ENCODE peak calls at places on chromosomes 7 and 10, in six cellular contexts. One of them, this sample, is unnamed.

GRCh38 chr10:112622786-112623185 is 175.8 kb downstream of the VTI1A start:
- DNase-seq in heart right ventricle: no peak
- DNase-seq in fibroblast of lung: peak; percentile 46
- DNase-seq in tibial artery: no peak
- DNase-seq in left ventricle myocardium inferior: no peak
- DNase-seq in GM23338: no peak
- DNase-seq in this sample: no peak

GRCh38 chr10:16986406-16987128 is 143.0 kb downstream of the CUBN start:
- DNase-seq in heart right ventricle: no peak
- DNase-seq in tibial artery: no peak
- DNase-seq in fibroblast of lung: peak; percentile 97
- DNase-seq in GM23338: no peak
- DNase-seq in left ventricle myocardium inferior: no peak
- DNase-seq in this sample: no peak

GRCh38 chr7:69683002-69683401 is 84.7 kb downstream of the AUTS2 start:
- DNase-seq in fibroblast of lung: no peak
- DNase-seq in heart right ventricle: no peak
- DNase-seq in GM23338: peak; percentile 34
- DNase-seq in left ventricle myocardium inferior: no peak
- DNase-seq in tibial artery: no peak
- DNase-seq in this sample: no peak

GRCh38 chr7:20596653-20597052 is 18.8 kb upstream of the ABCB5 start:
- DNase-seq in tibial artery: no peak
- DNase-seq in GM23338: no peak
- DNase-seq in fibroblast of lung: peak; percentile 94
- DNase-seq in heart right ventricle: no peak
- DNase-seq in left ventricle myocardium inferior: no peak
- DNase-seq in this sample: no peak

GRCh38 chr10:91745086-91745831 is 53.0 kb upstream of the TNKS2 start:
- DNase-seq in tibial artery: no peak
- DNase-seq in left ventricle myocardium inferior: no peak
- DNase-seq in GM23338: peak; percentile 96
- DNase-seq in fibroblast of lung: peak; percentile 21
- DNase-seq in heart right ventricle: no peak
- DNase-seq in this sample: peak; percentile 10

GRCh38 chr10:43209064-43209455 is 57.8 kb downstream of the RASGEF1A start:
- DNase-seq in fibroblast of lung: no peak
- DNase-seq in left ventricle myocardium inferior: no peak
- DNase-seq in GM23338: no peak
- DNase-seq in heart right ventricle: no peak
- DNase-seq in tibial artery: no peak
- DNase-seq in this sample: peak; percentile 6

GRCh38 chr10:86958109-86958830 is at the start of gene SNCG:
- DNase-seq in heart right ventricle: peak; percentile 69
- DNase-seq in left ventricle myocardium inferior: no peak
- DNase-seq in GM23338: no peak
- DNase-seq in fibroblast of lung: no peak
- DNase-seq in tibial artery: peak; percentile 43
- DNase-seq in this sample: no peak

GRCh38 chr7:105309235-105310156 is 79.2 kb downstream of the SRPK2 start:
- DNase-seq in left ventricle myocardium inferior: no peak
- DNase-seq in tibial artery: no peak
- DNase-seq in fibroblast of lung: no peak
- DNase-seq in heart right ventricle: no peak
- DNase-seq in GM23338: peak; percentile 48
- DNase-seq in this sample: no peak

GRCh38 chr7:159218216-159219006 is 73.7 kb upstream of the VIPR2 start:
- DNase-seq in tibial artery: no peak
- DNase-seq in fibroblast of lung: no peak
- DNase-seq in GM23338: no peak
- DNase-seq in left ventricle myocardium inferior: no peak
- DNase-seq in heart right ventricle: no peak
- DNase-seq in this sample: no peak

GRCh38 chr10:60099998-60100747 is 193.8 kb upstream of the CCDC6 start:
- DNase-seq in GM23338: peak; percentile 73
- DNase-seq in left ventricle myocardium inferior: no peak
- DNase-seq in heart right ventricle: no peak
- DNase-seq in tibial artery: no peak
- DNase-seq in fibroblast of lung: peak; percentile 49
- DNase-seq in this sample: peak; percentile 49

GRCh38 chr7:97623333-97623732 is 108.6 kb upstream of the TAC1 start:
- DNase-seq in heart right ventricle: no peak
- DNase-seq in left ventricle myocardium inferior: no peak
- DNase-seq in fibroblast of lung: no peak
- DNase-seq in tibial artery: no peak
- DNase-seq in GM23338: no peak
- DNase-seq in this sample: no peak

GRCh38 chr7:39624202-39624807 is 933 bp downstream of the RALA start:
- DNase-seq in left ventricle myocardium inferior: no peak
- DNase-seq in heart right ventricle: no peak
- DNase-seq in GM23338: no peak
- DNase-seq in tibial artery: no peak
- DNase-seq in fibroblast of lung: peak; percentile 35
- DNase-seq in this sample: peak; percentile 35

GRCh38 chr7:41925946-41926345 is 223.1 kb upstream of the INHBA start:
- DNase-seq in left ventricle myocardium inferior: no peak
- DNase-seq in fibroblast of lung: peak; percentile 46
- DNase-seq in tibial artery: no peak
- DNase-seq in GM23338: no peak
- DNase-seq in heart right ventricle: no peak
- DNase-seq in this sample: no peak

GRCh38 chr10:955820-956217 is 24.3 kb upstream of the LARP4B start:
- DNase-seq in tibial artery: no peak
- DNase-seq in GM23338: no peak
- DNase-seq in fibroblast of lung: no peak
- DNase-seq in heart right ventricle: no peak
- DNase-seq in left ventricle myocardium inferior: no peak
- DNase-seq in this sample: no peak

GRCh38 chr7:985915-986741 is 3.1 kb downstream of the CYP2W1 start:
- DNase-seq in tibial artery: no peak
- DNase-seq in fibroblast of lung: peak; percentile 29
- DNase-seq in GM23338: no peak
- DNase-seq in left ventricle myocardium inferior: no peak
- DNase-seq in heart right ventricle: no peak
- DNase-seq in this sample: no peak

GRCh38 chr10:43965918-43966570 is 317.4 kb upstream of the ZNF32 start:
- DNase-seq in fibroblast of lung: peak; percentile 20
- DNase-seq in left ventricle myocardium inferior: no peak
- DNase-seq in tibial artery: no peak
- DNase-seq in heart right ventricle: no peak
- DNase-seq in GM23338: no peak
- DNase-seq in this sample: no peak

GRCh38 chr10:53434413-53434812 is 661.8 kb upstream of the MBL2 start:
- DNase-seq in fibroblast of lung: no peak
- DNase-seq in GM23338: peak; percentile 17
- DNase-seq in tibial artery: no peak
- DNase-seq in heart right ventricle: no peak
- DNase-seq in left ventricle myocardium inferior: no peak
- DNase-seq in this sample: no peak

GRCh38 chr10:42734537-42734936 is 48.1 kb upstream of the BMS1 start:
- DNase-seq in GM23338: no peak
- DNase-seq in left ventricle myocardium inferior: no peak
- DNase-seq in heart right ventricle: no peak
- DNase-seq in fibroblast of lung: no peak
- DNase-seq in tibial artery: peak; percentile 47
- DNase-seq in this sample: no peak

GRCh38 chr10:94687625-94688248 is 4.2 kb downstream of the CYP2C18 start:
- DNase-seq in heart right ventricle: no peak
- DNase-seq in left ventricle myocardium inferior: no peak
- DNase-seq in tibial artery: no peak
- DNase-seq in GM23338: no peak
- DNase-seq in fibroblast of lung: no peak
- DNase-seq in this sample: no peak

GRCh38 chr10:72525689-72526088 is 100.2 kb downstream of the MICU1 start:
- DNase-seq in heart right ventricle: no peak
- DNase-seq in fibroblast of lung: no peak
- DNase-seq in GM23338: no peak
- DNase-seq in left ventricle myocardium inferior: no peak
- DNase-seq in tibial artery: no peak
- DNase-seq in this sample: no peak

GRCh38 chr10:126935263-126935946 is 30.2 kb downstream of the DOCK1 start:
- DNase-seq in left ventricle myocardium inferior: no peak
- DNase-seq in tibial artery: no peak
- DNase-seq in heart right ventricle: no peak
- DNase-seq in fibroblast of lung: peak; percentile 51
- DNase-seq in GM23338: no peak
- DNase-seq in this sample: no peak

GRCh38 chr7:31883761-31884164 is 186.4 kb downstream of the PDE1C start:
- DNase-seq in heart right ventricle: no peak
- DNase-seq in fibroblast of lung: peak; percentile 83
- DNase-seq in left ventricle myocardium inferior: no peak
- DNase-seq in tibial artery: no peak
- DNase-seq in GM23338: no peak
- DNase-seq in this sample: peak; percentile 5

GRCh38 chr10:110355922-110356627 is 51.4 kb upstream of the SMNDC1 start:
- DNase-seq in tibial artery: no peak
- DNase-seq in heart right ventricle: no peak
- DNase-seq in GM23338: no peak
- DNase-seq in fibroblast of lung: no peak
- DNase-seq in left ventricle myocardium inferior: no peak
- DNase-seq in this sample: no peak

GRCh38 chr10:123858907-123859650 is 32.5 kb downstream of the CPXM2 start:
- DNase-seq in tibial artery: no peak
- DNase-seq in heart right ventricle: no peak
- DNase-seq in left ventricle myocardium inferior: no peak
- DNase-seq in fibroblast of lung: no peak
- DNase-seq in GM23338: no peak
- DNase-seq in this sample: no peak

GRCh38 chr10:123859651-123860045 is 32.0 kb downstream of the CPXM2 start:
- DNase-seq in heart right ventricle: no peak
- DNase-seq in left ventricle myocardium inferior: no peak
- DNase-seq in fibroblast of lung: no peak
- DNase-seq in tibial artery: no peak
- DNase-seq in GM23338: no peak
- DNase-seq in this sample: no peak

GRCh38 chr10:123862421-123863188 is 29.0 kb downstream of the CPXM2 start:
- DNase-seq in fibroblast of lung: no peak
- DNase-seq in GM23338: no peak
- DNase-seq in tibial artery: no peak
- DNase-seq in heart right ventricle: no peak
- DNase-seq in left ventricle myocardium inferior: no peak
- DNase-seq in this sample: no peak

GRCh38 chr10:123860209-123860608 is 31.4 kb downstream of the CPXM2 start:
- DNase-seq in fibroblast of lung: no peak
- DNase-seq in GM23338: no peak
- DNase-seq in left ventricle myocardium inferior: no peak
- DNase-seq in heart right ventricle: no peak
- DNase-seq in tibial artery: no peak
- DNase-seq in this sample: no peak

DNA sequence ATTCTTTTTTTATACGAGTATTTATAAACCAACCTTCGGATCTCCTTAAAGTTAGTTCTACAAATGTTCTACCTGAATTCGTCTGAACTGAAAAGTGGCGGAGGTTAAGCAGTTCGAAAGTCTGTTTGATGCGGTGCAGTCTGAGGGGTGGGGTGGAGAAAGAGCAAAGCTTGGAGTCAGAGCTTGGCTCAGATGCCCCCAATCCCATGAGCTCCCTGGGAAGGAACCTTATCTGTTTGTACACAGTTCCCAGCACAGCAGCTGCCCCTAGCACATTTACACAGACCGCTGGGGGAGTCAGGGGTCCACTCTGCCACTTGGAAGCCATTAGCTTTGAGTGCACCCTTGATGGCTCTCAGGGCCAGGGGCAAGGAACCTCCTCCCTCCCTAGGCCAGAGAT is 30.8 kb downstream of the CPXM2 start:
- DNase-seq in fibroblast of lung: no peak
- DNase-seq in tibial artery: no peak
- DNase-seq in GM23338: no peak
- DNase-seq in heart right ventricle: no peak
- DNase-seq in left ventricle myocardium inferior: no peak
- DNase-seq in this sample: no peak
- H3K4me1 ChIP-seq in fibroblast of lung: no peaks in the 10 kb centered on the region
- H3K4me1 ChIP-seq in tibial artery: peaks cover 39% of the 10 kb centered on the region
- H3K4me1 ChIP-seq in GM23338: no peaks in the 10 kb centered on the region
- H3K4me1 ChIP-seq in heart right ventricle: no peaks in the 10 kb centered on the region
- H3K4me1 ChIP-seq in left ventricle myocardium inferior: no peaks in the 10 kb centered on the region
- H3K4me1 ChIP-seq in this sample: peaks cover 6% of the 10 kb centered on the region

DNA sequence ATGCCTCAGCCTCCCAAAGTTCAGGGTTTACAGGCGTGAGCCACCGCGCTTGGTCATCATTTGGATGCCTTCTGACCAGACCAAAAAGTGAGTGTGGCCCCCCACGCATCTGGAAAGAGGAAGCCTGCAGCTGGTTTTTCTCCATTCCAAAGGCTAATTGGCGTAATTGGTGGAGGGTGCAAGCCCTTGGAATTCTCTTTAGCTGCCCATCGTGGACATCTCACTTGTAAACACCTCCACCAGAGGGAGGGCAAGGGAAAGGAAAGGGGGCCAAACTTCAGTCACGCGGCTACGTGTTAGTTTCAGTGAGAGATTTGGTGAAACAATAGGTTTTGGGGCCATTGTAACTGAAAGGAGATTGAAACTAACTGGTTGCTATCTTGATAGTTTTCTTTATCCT is 4.1 kb upstream of the ARHGAP21 start:
- DNase-seq in GM23338: peak; percentile 65
- DNase-seq in tibial artery: no peak
- DNase-seq in fibroblast of lung: no peak
- DNase-seq in left ventricle myocardium inferior: no peak
- DNase-seq in heart right ventricle: no peak
- DNase-seq in this sample: no peak
- TF ChIP-seq CTCF in GM23338: peak; percentile 42
- TF ChIP-seq CTCF in tibial artery: no peak
- TF ChIP-seq CTCF in fibroblast of lung: peak; percentile 23
- TF ChIP-seq CTCF in left ventricle myocardium inferior: no peak
- TF ChIP-seq CTCF in heart right ventricle: no peak
- TF ChIP-seq CTCF in this sample: no peak

GRCh38 chr10:79981356-79981672 is 32.4 kb upstream of the SFTPD start:
- DNase-seq in left ventricle myocardium inferior: peak; percentile 61
- DNase-seq in GM23338: no peak
- DNase-seq in tibial artery: no peak
- DNase-seq in fibroblast of lung: no peak
- DNase-seq in heart right ventricle: no peak
- DNase-seq in this sample: no peak

GRCh38 chr10:79981673-79982485 is 33.0 kb upstream of the SFTPD start:
- DNase-seq in left ventricle myocardium inferior: peak; percentile 52
- DNase-seq in tibial artery: peak; percentile 50
- DNase-seq in GM23338: peak; percentile 84
- DNase-seq in heart right ventricle: peak; percentile 55
- DNase-seq in fibroblast of lung: peak; percentile 41
- DNase-seq in this sample: peak; percentile 60

GRCh38 chr10:79983286-79983909 is 34.5 kb upstream of the SFTPD start:
- DNase-seq in heart right ventricle: no peak
- DNase-seq in GM23338: peak; percentile 12
- DNase-seq in tibial artery: no peak
- DNase-seq in fibroblast of lung: no peak
- DNase-seq in left ventricle myocardium inferior: no peak
- DNase-seq in this sample: no peak

GRCh38 chr10:79982486-79982800 is 33.5 kb upstream of the SFTPD start:
- DNase-seq in heart right ventricle: no peak
- DNase-seq in tibial artery: no peak
- DNase-seq in GM23338: no peak
- DNase-seq in fibroblast of lung: peak; percentile 4
- DNase-seq in left ventricle myocardium inferior: no peak
- DNase-seq in this sample: no peak

GRCh38 chr10:79982861-79983260 is 34.0 kb upstream of the SFTPD start:
- DNase-seq in tibial artery: no peak
- DNase-seq in heart right ventricle: no peak
- DNase-seq in fibroblast of lung: no peak
- DNase-seq in GM23338: peak; percentile 4
- DNase-seq in left ventricle myocardium inferior: no peak
- DNase-seq in this sample: no peak
- H3K4me3 ChIP-seq in tibial artery: no peak overlapping the region
- H3K4me3 ChIP-seq in heart right ventricle: no peak overlapping the region
- H3K4me3 ChIP-seq in fibroblast of lung: no peak overlapping the region
- H3K4me3 ChIP-seq in GM23338: peak overlapping the region; percentile 82
- H3K4me3 ChIP-seq in left ventricle myocardium inferior: peak overlapping the region; percentile 82
- H3K4me3 ChIP-seq in this sample: no peak overlapping the region

GRCh38 chr10:101831169-101831811 is 12.3 kb downstream of the KCNIP2 start:
- DNase-seq in fibroblast of lung: no peak
- DNase-seq in heart right ventricle: no peak
- DNase-seq in GM23338: no peak
- DNase-seq in tibial artery: no peak
- DNase-seq in left ventricle myocardium inferior: no peak
- DNase-seq in this sample: no peak
- H3K4me1 ChIP-seq in fibroblast of lung: peaks cover 8% of the 10 kb centered on the region
- H3K4me1 ChIP-seq in heart right ventricle: peaks cover 9% of the 10 kb centered on the region
- H3K4me1 ChIP-seq in GM23338: peaks cover 19% of the 10 kb centered on the region
- H3K4me1 ChIP-seq in tibial artery: peaks cover 23% of the 10 kb centered on the region
- H3K4me1 ChIP-seq in left ventricle myocardium inferior: peaks cover 69% of the 10 kb centered on the region
- H3K4me1 ChIP-seq in this sample: peaks cover 14% of the 10 kb centered on the region